ENCODE peak calls at places on chromosomes 6 and 20, in ten cellular contexts. One of them, this sample, is unnamed.

GRCh38 chr20:32439132-32439829 is 81.2 kb downstream of the ASXL1 start:
- DNase-seq in choroid plexus epithelial cell: peak
- DNase-seq in GM13977: no peak
- DNase-seq in activated B cell treated with CpG ODN at 0.5 μM for 24 hours: no peak
- DNase-seq in GM20000: no peak
- DNase-seq in GM23338: no peak
- DNase-seq in breast epithelium: peak
- DNase-seq in RWPE1: no peak
- DNase-seq in spleen: no peak
- DNase-seq in astrocyte of the spinal cord: peak
- DNase-seq in this sample: no peak

GRCh38 chr6:164016056-164016455 is 601.5 kb downstream of the QKI start:
- DNase-seq in GM23338: no peak
- DNase-seq in choroid plexus epithelial cell: no peak
- DNase-seq in breast epithelium: no peak
- DNase-seq in activated B cell treated with CpG ODN at 0.5 μM for 24 hours: no peak
- DNase-seq in GM20000: no peak
- DNase-seq in GM13977: no peak
- DNase-seq in RWPE1: no peak
- DNase-seq in spleen: no peak
- DNase-seq in astrocyte of the spinal cord: no peak
- DNase-seq in this sample: no peak

GRCh38 chr20:9161308-9161707 is 92.4 kb downstream of the PLCB4 start:
- DNase-seq in GM23338: no peak
- DNase-seq in choroid plexus epithelial cell: no peak
- DNase-seq in activated B cell treated with CpG ODN at 0.5 μM for 24 hours: no peak
- DNase-seq in GM13977: no peak
- DNase-seq in breast epithelium: no peak
- DNase-seq in RWPE1: no peak
- DNase-seq in astrocyte of the spinal cord: no peak
- DNase-seq in spleen: no peak
- DNase-seq in GM20000: no peak
- DNase-seq in this sample: no peak

GRCh38 chr20:54276577-54277169 is 68.8 kb downstream of the PFDN4 start:
- DNase-seq in spleen: no peak
- DNase-seq in activated B cell treated with CpG ODN at 0.5 μM for 24 hours: no peak
- DNase-seq in choroid plexus epithelial cell: no peak
- DNase-seq in breast epithelium: no peak
- DNase-seq in astrocyte of the spinal cord: no peak
- DNase-seq in GM20000: no peak
- DNase-seq in GM23338: no peak
- DNase-seq in GM13977: no peak
- DNase-seq in RWPE1: no peak
- DNase-seq in this sample: no peak

GRCh38 chr6:144284753-144285547 is at the start of gene UTRN:
- DNase-seq in GM20000: peak
- DNase-seq in breast epithelium: peak
- DNase-seq in GM13977: peak
- DNase-seq in GM23338: peak
- DNase-seq in spleen: peak
- DNase-seq in astrocyte of the spinal cord: peak
- DNase-seq in activated B cell treated with CpG ODN at 0.5 μM for 24 hours: peak
- DNase-seq in RWPE1: peak
- DNase-seq in choroid plexus epithelial cell: peak
- DNase-seq in this sample: peak

GRCh38 chr20:34997171-34997570 is 41.5 kb downstream of the MYH7B start:
- DNase-seq in choroid plexus epithelial cell: peak
- DNase-seq in spleen: no peak
- DNase-seq in breast epithelium: no peak
- DNase-seq in RWPE1: no peak
- DNase-seq in activated B cell treated with CpG ODN at 0.5 μM for 24 hours: no peak
- DNase-seq in GM23338: peak
- DNase-seq in astrocyte of the spinal cord: no peak
- DNase-seq in GM13977: no peak
- DNase-seq in GM20000: no peak
- DNase-seq in this sample: no peak

GRCh38 chr6:43744931-43745727 is 24.9 kb upstream of the VEGFA start:
- DNase-seq in GM13977: no peak
- DNase-seq in GM23338: no peak
- DNase-seq in breast epithelium: no peak
- DNase-seq in RWPE1: no peak
- DNase-seq in choroid plexus epithelial cell: no peak
- DNase-seq in activated B cell treated with CpG ODN at 0.5 μM for 24 hours: peak
- DNase-seq in GM20000: no peak
- DNase-seq in spleen: peak
- DNase-seq in astrocyte of the spinal cord: no peak
- DNase-seq in this sample: no peak

GRCh38 chr6:40342674-40343230 is 244.4 kb downstream of the LRFN2 start:
- DNase-seq in astrocyte of the spinal cord: no peak
- DNase-seq in choroid plexus epithelial cell: no peak
- DNase-seq in RWPE1: no peak
- DNase-seq in GM20000: no peak
- DNase-seq in activated B cell treated with CpG ODN at 0.5 μM for 24 hours: no peak
- DNase-seq in GM13977: no peak
- DNase-seq in GM23338: no peak
- DNase-seq in spleen: no peak
- DNase-seq in breast epithelium: no peak
- DNase-seq in this sample: no peak

GRCh38 chr20:47318596-47319516 is 37.6 kb downstream of the ZMYND8 start:
- DNase-seq in astrocyte of the spinal cord: peak
- DNase-seq in GM13977: no peak
- DNase-seq in breast epithelium: peak
- DNase-seq in activated B cell treated with CpG ODN at 0.5 μM for 24 hours: no peak
- DNase-seq in GM23338: peak
- DNase-seq in GM20000: no peak
- DNase-seq in spleen: peak
- DNase-seq in choroid plexus epithelial cell: no peak
- DNase-seq in RWPE1: peak
- DNase-seq in this sample: peak

GRCh38 chr20:63177134-63177784 is 38.7 kb downstream of the YTHDF1 start:
- DNase-seq in GM23338: peak
- DNase-seq in choroid plexus epithelial cell: no peak
- DNase-seq in astrocyte of the spinal cord: no peak
- DNase-seq in RWPE1: no peak
- DNase-seq in GM13977: no peak
- DNase-seq in activated B cell treated with CpG ODN at 0.5 μM for 24 hours: no peak
- DNase-seq in spleen: no peak
- DNase-seq in breast epithelium: no peak
- DNase-seq in GM20000: no peak
- DNase-seq in this sample: no peak

GRCh38 chr6:51398793-51399192 is 580.1 kb downstream of the TFAP2B start:
- DNase-seq in breast epithelium: no peak
- DNase-seq in astrocyte of the spinal cord: no peak
- DNase-seq in GM20000: no peak
- DNase-seq in GM23338: no peak
- DNase-seq in activated B cell treated with CpG ODN at 0.5 μM for 24 hours: no peak
- DNase-seq in RWPE1: no peak
- DNase-seq in spleen: no peak
- DNase-seq in choroid plexus epithelial cell: no peak
- DNase-seq in GM13977: no peak
- DNase-seq in this sample: no peak

GRCh38 chr20:57509665-57510237 is 15.2 kb downstream of the CTCFL start:
- DNase-seq in choroid plexus epithelial cell: peak
- DNase-seq in astrocyte of the spinal cord: no peak
- DNase-seq in GM20000: peak
- DNase-seq in GM23338: peak
- DNase-seq in GM13977: no peak
- DNase-seq in spleen: no peak
- DNase-seq in breast epithelium: no peak
- DNase-seq in RWPE1: peak
- DNase-seq in activated B cell treated with CpG ODN at 0.5 μM for 24 hours: no peak
- DNase-seq in this sample: peak

GRCh38 chr6:157808405-157808950 is 14.6 kb upstream of the SNX9 start:
- DNase-seq in breast epithelium: no peak
- DNase-seq in activated B cell treated with CpG ODN at 0.5 μM for 24 hours: no peak
- DNase-seq in GM23338: no peak
- DNase-seq in choroid plexus epithelial cell: no peak
- DNase-seq in RWPE1: no peak
- DNase-seq in astrocyte of the spinal cord: no peak
- DNase-seq in spleen: no peak
- DNase-seq in GM20000: no peak
- DNase-seq in GM13977: no peak
- DNase-seq in this sample: no peak

GRCh38 chr20:62363920-62364851 is 2.9 kb downstream of the LAMA5 start:
- DNase-seq in GM20000: no peak
- DNase-seq in astrocyte of the spinal cord: no peak
- DNase-seq in GM13977: no peak
- DNase-seq in spleen: no peak
- DNase-seq in breast epithelium: no peak
- DNase-seq in choroid plexus epithelial cell: no peak
- DNase-seq in GM23338: peak
- DNase-seq in RWPE1: no peak
- DNase-seq in activated B cell treated with CpG ODN at 0.5 μM for 24 hours: no peak
- DNase-seq in this sample: peak

GRCh38 chr6:130882370-130882769 is 55.2 kb downstream of the SMLR1 start:
- DNase-seq in GM13977: no peak
- DNase-seq in spleen: no peak
- DNase-seq in choroid plexus epithelial cell: no peak
- DNase-seq in astrocyte of the spinal cord: no peak
- DNase-seq in GM23338: no peak
- DNase-seq in GM20000: no peak
- DNase-seq in RWPE1: no peak
- DNase-seq in activated B cell treated with CpG ODN at 0.5 μM for 24 hours: no peak
- DNase-seq in breast epithelium: no peak
- DNase-seq in this sample: no peak

GRCh38 chr6:150368762-150369161 is at the start of gene IYD:
- DNase-seq in breast epithelium: no peak
- DNase-seq in RWPE1: no peak
- DNase-seq in GM20000: no peak
- DNase-seq in spleen: no peak
- DNase-seq in GM23338: no peak
- DNase-seq in astrocyte of the spinal cord: no peak
- DNase-seq in activated B cell treated with CpG ODN at 0.5 μM for 24 hours: no peak
- DNase-seq in choroid plexus epithelial cell: no peak
- DNase-seq in GM13977: no peak
- DNase-seq in this sample: no peak

GRCh38 chr20:38172344-38172743 is 7.3 kb upstream of the TGM2 start:
- DNase-seq in activated B cell treated with CpG ODN at 0.5 μM for 24 hours: no peak
- DNase-seq in breast epithelium: no peak
- DNase-seq in spleen: no peak
- DNase-seq in RWPE1: no peak
- DNase-seq in choroid plexus epithelial cell: peak
- DNase-seq in GM20000: no peak
- DNase-seq in GM23338: no peak
- DNase-seq in astrocyte of the spinal cord: peak
- DNase-seq in GM13977: no peak
- DNase-seq in this sample: no peak

GRCh38 chr6:428047-428608 is 36.6 kb downstream of the IRF4 start:
- DNase-seq in GM20000: no peak
- DNase-seq in choroid plexus epithelial cell: no peak
- DNase-seq in GM23338: no peak
- DNase-seq in spleen: peak
- DNase-seq in astrocyte of the spinal cord: no peak
- DNase-seq in breast epithelium: no peak
- DNase-seq in GM13977: no peak
- DNase-seq in RWPE1: no peak
- DNase-seq in activated B cell treated with CpG ODN at 0.5 μM for 24 hours: no peak
- DNase-seq in this sample: no peak
- TF ChIP-seq CTCF in GM20000: no peak
- TF ChIP-seq CTCF in choroid plexus epithelial cell: no peak
- TF ChIP-seq CTCF in GM23338: no peak
- TF ChIP-seq CTCF in spleen: no peak
- TF ChIP-seq CTCF in astrocyte of the spinal cord: no peak
- TF ChIP-seq CTCF in breast epithelium: no peak
- TF ChIP-seq CTCF in GM13977: no peak
- TF ChIP-seq CTCF in RWPE1: no peak
- TF ChIP-seq CTCF in activated B cell treated with CpG ODN at 0.5 μM for 24 hours: no peak
- TF ChIP-seq CTCF in this sample: no peak

DNA sequence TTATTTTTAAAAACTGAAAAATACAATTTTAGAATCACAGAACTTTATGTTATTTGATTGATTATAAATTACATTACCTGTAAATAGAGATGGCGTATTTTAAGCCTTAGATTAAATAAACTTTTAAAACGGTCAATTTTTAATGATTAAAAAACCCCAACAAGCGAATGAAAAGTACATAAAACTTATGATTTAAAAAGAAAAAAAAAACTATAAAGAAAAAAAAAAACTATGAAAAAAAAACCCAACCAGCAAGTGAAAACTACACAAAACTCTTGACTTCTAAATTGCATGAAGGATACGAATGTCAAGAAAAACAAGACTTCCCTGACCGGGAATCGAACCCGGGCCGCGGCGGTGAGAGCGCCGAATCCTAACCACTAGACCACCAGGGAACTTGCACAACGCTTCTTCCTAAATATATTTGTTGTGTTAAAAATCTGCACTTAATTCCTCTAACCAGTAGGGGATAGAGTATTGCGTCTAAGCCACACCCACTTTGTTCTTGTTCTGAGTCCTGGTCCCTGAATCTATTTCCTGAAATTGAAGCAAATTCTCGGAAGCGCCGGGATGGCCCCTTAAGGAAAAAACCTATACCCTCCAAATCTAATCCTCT is 10.7 kb upstream of the NCOA7 start:
- DNase-seq in activated B cell treated with CpG ODN at 0.5 μM for 24 hours: peak
- DNase-seq in GM13977: peak
- DNase-seq in GM20000: peak
- DNase-seq in RWPE1: peak
- DNase-seq in breast epithelium: peak
- DNase-seq in choroid plexus epithelial cell: peak
- DNase-seq in astrocyte of the spinal cord: peak
- DNase-seq in spleen: peak
- DNase-seq in GM23338: peak
- DNase-seq in this sample: peak
- TF ChIP-seq CTCF in activated B cell treated with CpG ODN at 0.5 μM for 24 hours: no peak
- TF ChIP-seq CTCF in GM13977: no peak
- TF ChIP-seq CTCF in GM20000: no peak
- TF ChIP-seq CTCF in RWPE1: no peak
- TF ChIP-seq CTCF in breast epithelium: peak
- TF ChIP-seq CTCF in choroid plexus epithelial cell: peak
- TF ChIP-seq CTCF in astrocyte of the spinal cord: peak
- TF ChIP-seq CTCF in spleen: peak
- TF ChIP-seq CTCF in GM23338: no peak
- TF ChIP-seq CTCF in this sample: no peak

GRCh38 chr6:1316482-1317220 is 4.8 kb downstream of the FOXQ1 start:
- DNase-seq in GM20000: peak
- DNase-seq in GM23338: peak
- DNase-seq in astrocyte of the spinal cord: no peak
- DNase-seq in GM13977: peak
- DNase-seq in RWPE1: no peak
- DNase-seq in activated B cell treated with CpG ODN at 0.5 μM for 24 hours: no peak
- DNase-seq in breast epithelium: no peak
- DNase-seq in spleen: no peak
- DNase-seq in choroid plexus epithelial cell: no peak
- DNase-seq in this sample: no peak
- TF ChIP-seq CTCF in GM20000: no peak
- TF ChIP-seq CTCF in GM23338: no peak
- TF ChIP-seq CTCF in astrocyte of the spinal cord: no peak
- TF ChIP-seq CTCF in GM13977: no peak
- TF ChIP-seq CTCF in RWPE1: no peak
- TF ChIP-seq CTCF in activated B cell treated with CpG ODN at 0.5 μM for 24 hours: no peak
- TF ChIP-seq CTCF in breast epithelium: no peak
- TF ChIP-seq CTCF in spleen: no peak
- TF ChIP-seq CTCF in choroid plexus epithelial cell: no peak
- TF ChIP-seq CTCF in this sample: no peak

DNA sequence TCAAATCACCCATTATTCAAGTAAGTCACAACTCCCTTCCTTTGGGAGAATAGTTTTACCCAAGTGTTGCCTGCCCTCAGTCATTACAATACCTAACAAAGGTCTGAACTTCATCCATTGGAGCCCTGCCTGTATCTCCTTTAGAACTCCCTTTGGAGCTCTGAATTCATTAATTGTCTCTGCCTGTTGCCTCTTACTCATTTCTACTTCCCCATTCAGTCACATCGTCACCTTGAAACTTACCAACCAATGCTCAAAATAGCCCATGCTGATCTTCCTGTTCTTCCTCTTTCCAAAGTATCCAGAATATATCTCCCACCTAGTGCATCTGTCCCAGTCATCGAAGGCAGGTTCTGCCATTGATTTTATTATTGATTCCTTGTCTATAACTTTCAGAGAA is 120.7 kb upstream of the ADGRF1 start:
- DNase-seq in spleen: no peak
- DNase-seq in astrocyte of the spinal cord: no peak
- DNase-seq in RWPE1: no peak
- DNase-seq in choroid plexus epithelial cell: no peak
- DNase-seq in activated B cell treated with CpG ODN at 0.5 μM for 24 hours: no peak
- DNase-seq in GM23338: no peak
- DNase-seq in GM13977: peak
- DNase-seq in breast epithelium: no peak
- DNase-seq in GM20000: no peak
- DNase-seq in this sample: no peak
- TF ChIP-seq CTCF in spleen: no peak
- TF ChIP-seq CTCF in astrocyte of the spinal cord: no peak
- TF ChIP-seq CTCF in RWPE1: no peak
- TF ChIP-seq CTCF in choroid plexus epithelial cell: no peak
- TF ChIP-seq CTCF in activated B cell treated with CpG ODN at 0.5 μM for 24 hours: no peak
- TF ChIP-seq CTCF in GM23338: no peak
- TF ChIP-seq CTCF in GM13977: no peak
- TF ChIP-seq CTCF in breast epithelium: no peak
- TF ChIP-seq CTCF in GM20000: no peak
- TF ChIP-seq CTCF in this sample: no peak